ENCODE peak calls at places on chromosomes 4 and X, in five cellular contexts. S is testis, L is NCI-H1694 treated with DMSO at 0.1 percent for 48 hours, P is NCI-H187 treated with DMSO at 0.1 percent for 48 hours, Z is NCI-H1092 treated with DMSO at 0.1 percent for 48 hours. O is an unnamed sample.

GRCh38 chr4:8427761-8428287 is 12.7 kb downstream of the ACOX3 start:
- DNase-seq in P (no peak), Z (no peak), L (no peak), S (no peak), O (no peak)

GRCh38 chr4:7646384-7647061 is 211.8 kb upstream of the PSAPL1 start:
- DNase-seq in P (no peak), Z (no peak), S (no peak), L (no peak), O (no peak)

GRCh38 chr4:20616848-20617247 is 83.4 kb upstream of the PACRGL start:
- DNase-seq in Z (no peak), L (no peak), P (no peak), S (no peak), O (no peak)

GRCh38 chrX:136747003-136747986 is 33.4 kb downstream of the ARHGEF6 start:
- DNase-seq in S (no peak), L (no peak), Z (no peak), P (no peak), O (no peak)

GRCh38 chr4:65924843-65925242 is 254.6 kb upstream of the EPHA5 start:
- DNase-seq in Z (no peak), S (no peak), L (no peak), P (no peak), O (no peak)

GRCh38 chrX:111352424-111352823 is 59.6 kb downstream of the DCX start:
- DNase-seq in L (peak; percentile 87), S (peak; percentile 22), Z (peak; percentile 92), P (no peak), O (no peak)

GRCh38 chr4:146121757-146122156 is 53.8 kb upstream of the LSM6 start:
- DNase-seq in L (no peak), P (no peak), Z (no peak), S (no peak), O (no peak)

GRCh38 chr4:64617813-64618212 is 208.6 kb upstream of the TECRL start:
- DNase-seq in P (no peak), Z (peak; percentile 29), S (no peak), L (peak; percentile 35), O (no peak)

GRCh38 chrX:105658136-105658535 is 164.2 kb upstream of the NRK start:
- DNase-seq in S (no peak), P (no peak), L (no peak), Z (no peak), O (no peak)

GRCh38 chrX:40420899-40421729 is 159.7 kb upstream of the ATP6AP2 start:
- DNase-seq in Z (no peak), S (no peak), L (no peak), P (no peak), O (no peak)

GRCh38 chr4:120630432-120630831 is 292.1 kb downstream of the PRDM5 start:
- DNase-seq in P (no peak), L (no peak), Z (no peak), S (no peak), O (no peak)

GRCh38 chr4:118410143-118410542 is 57.3 kb upstream of the PRSS12 start:
- DNase-seq in S (no peak), L (no peak), P (no peak), Z (no peak), O (peak; percentile 63)

GRCh38 chrX:48937065-48937907 is 18.5 kb upstream of the PIM2 start:
- DNase-seq in L (no peak), P (no peak), S (peak; percentile 32), Z (no peak), O (no peak)

GRCh38 chr4:123488916-123489315 is 92.3 kb downstream of the SPRY1 start:
- DNase-seq in P (no peak), S (no peak), L (no peak), Z (no peak), O (no peak)

GRCh38 chrX:81957900-81958545 is 756.1 kb downstream of the SH3BGRL start:
- DNase-seq in L (peak; percentile 18), Z (peak; percentile 1), S (no peak), P (no peak), O (no peak)

GRCh38 chr4:184784628-184785257 is 41.0 kb downstream of the ACSL1 start:
- DNase-seq in S (no peak), L (peak; percentile 95), Z (no peak), P (no peak), O (no peak)

O was measured in AG04449.